ENCODE peak calls at places on chromosomes 4 and X, in four cellular contexts. W is ACHN, J is A172, D is K562. Y is an unnamed sample.
A peak's percentile ranks its signal among the peaks of the same experiment; 100 is the strongest.

GRCh38 chrX:6325437-6325836 is 96.8 kb upstream of the NLGN4X start:
- DNase-seq in D (no peak), J (no peak), W (no peak), Y (no peak)

GRCh38 chr4:124883642-124884041 is 171.1 kb upstream of the ANKRD50 start:
- DNase-seq in J (no peak), D (no peak), W (no peak), Y (no peak)

GRCh38 chr4:145954924-145955339 is 16.3 kb upstream of the ZNF827 start:
- DNase-seq in W (peak; percentile 67), D (peak; percentile 64), J (peak; percentile 90), Y (no peak)

GRCh38 chrX:109840585-109840984 is 107.5 kb upstream of the ACSL4 start:
- DNase-seq in D (peak; percentile 47), J (peak; percentile 66), W (peak; percentile 83), Y (no peak)

GRCh38 chr4:82780398-82781231 is 18.0 kb downstream of the SCD5 start:
- DNase-seq in D (no peak), W (peak; percentile 30), J (peak; percentile 55), Y (peak; percentile 57)

GRCh38 chr4:99759346-99759984 is 57.2 kb upstream of the DAPP1 start:
- DNase-seq in J (no peak), D (no peak), W (no peak), Y (no peak)

GRCh38 chrX:50747471-50747900 is 66.5 kb downstream of the SHROOM4 start:
- DNase-seq in D (peak; percentile 30), W (peak; percentile 22), J (no peak), Y (peak; percentile 40)

GRCh38 chrX:71930298-71930697 is 19.7 kb downstream of the NHSL2 start:
- DNase-seq in W (no peak), J (no peak), D (no peak), Y (no peak)

GRCh38 chr4:67204441-67204840 is 340.9 kb downstream of the CENPC start:
- DNase-seq in W (no peak), D (no peak), J (peak; percentile 9), Y (peak; percentile 51)

GRCh38 chr4:98566491-98567008 is 91.9 kb downstream of the TSPAN5 start:
- DNase-seq in J (no peak), W (no peak), D (no peak), Y (no peak)

GRCh38 chrX:129781134-129782014 is 1.6 kb downstream of the SASH3 start:
- DNase-seq in W (no peak), D (no peak), J (no peak), Y (no peak)

GRCh38 chrX:39477438-39478120 is 620.2 kb downstream of the BCOR start:
- DNase-seq in W (no peak), J (no peak), D (peak; percentile 34), Y (peak; percentile 41)

GRCh38 chr4:56641494-56642051 is 39.5 kb downstream of the HOPX start:
- DNase-seq in J (peak; percentile 91), D (no peak), W (peak; percentile 59), Y (no peak)

GRCh38 chrX:68932611-68933010 is 103.8 kb downstream of the EFNB1 start:
- DNase-seq in D (no peak), W (no peak), J (no peak), Y (no peak)

GRCh38 chr4:126799471-126799870 is 833.3 kb upstream of the INTU start:
- DNase-seq in D (no peak), J (no peak), W (no peak), Y (no peak)

GRCh38 chr4:138706206-138706605 is 309.4 kb upstream of the NOCT start:
- DNase-seq in W (peak; percentile 17), J (no peak), D (no peak), Y (no peak)

GRCh38 chrX:46770817-46771163 is 11.9 kb upstream of the SLC9A7 start:
- DNase-seq in W (peak; percentile 51), D (no peak), J (peak; percentile 83), Y (no peak)

GRCh38 chr4:71602271-71602890 is 181.5 kb downstream of the GC start:
- DNase-seq in D (no peak), W (no peak), J (peak; percentile 3), Y (no peak)

GRCh38 chr4:35926753-35927152 is 317.6 kb downstream of the ARAP2 start:
- DNase-seq in W (no peak), J (no peak), D (no peak), Y (no peak)

GRCh38 chr4:167897116-167897515 is 195.2 kb upstream of the ANXA10 start:
- DNase-seq in W (no peak), J (no peak), D (no peak), Y (no peak)

GRCh38 chrX:19875051-19875432 is 12.4 kb downstream of the SH3KBP1 start:
- DNase-seq in D (no peak), W (no peak), J (peak; percentile 81), Y (no peak)

GRCh38 chr4:162891788-162892707 is 274.6 kb downstream of the NAF1 start:
- DNase-seq in D (no peak), W (no peak), J (peak; percentile 1), Y (no peak)

GRCh38 chr4:174181827-174182226 is 101.6 kb downstream of the FBXO8 start:
- DNase-seq in D (no peak), J (no peak), W (no peak), Y (no peak)